ENCODE peak calls at places on chromosomes 6 and 20, in seven cellular contexts. One of them, this sample, is unnamed.

GRCh38 chr6:132236281-132236680 is 165.0 kb downstream of the MOXD1 start:
- DNase-seq in epithelial cell of prostate: no peak
- DNase-seq in Panc1: no peak
- DNase-seq in RCC 7860: no peak
- DNase-seq in HTR-8/SVneo: no peak
- DNase-seq in hepatic stellate cell: no peak
- DNase-seq in Ammon's horn: no peak
- DNase-seq in this sample: no peak

GRCh38 chr20:1033751-1034419 is 31.8 kb upstream of the RSPO4 start:
- DNase-seq in epithelial cell of prostate: no peak
- DNase-seq in Panc1: no peak
- DNase-seq in RCC 7860: no peak
- DNase-seq in HTR-8/SVneo: no peak
- DNase-seq in hepatic stellate cell: no peak
- DNase-seq in Ammon's horn: peak
- DNase-seq in this sample: no peak

GRCh38 chr6:125301435-125302391 is at the start of gene HDDC2:
- DNase-seq in epithelial cell of prostate: no peak
- DNase-seq in Panc1: no peak
- DNase-seq in RCC 7860: peak
- DNase-seq in HTR-8/SVneo: peak
- DNase-seq in hepatic stellate cell: peak
- DNase-seq in Ammon's horn: peak
- DNase-seq in this sample: no peak

GRCh38 chr6:140101367-140101766 is 726.9 kb upstream of the CITED2 start:
- DNase-seq in epithelial cell of prostate: no peak
- DNase-seq in Panc1: no peak
- DNase-seq in RCC 7860: no peak
- DNase-seq in HTR-8/SVneo: no peak
- DNase-seq in hepatic stellate cell: peak
- DNase-seq in Ammon's horn: no peak
- DNase-seq in this sample: no peak

GRCh38 chr6:105250523-105250922 is 70.7 kb upstream of the POPDC3 start:
- DNase-seq in epithelial cell of prostate: peak
- DNase-seq in Panc1: no peak
- DNase-seq in RCC 7860: no peak
- DNase-seq in HTR-8/SVneo: no peak
- DNase-seq in hepatic stellate cell: no peak
- DNase-seq in Ammon's horn: no peak
- DNase-seq in this sample: no peak

GRCh38 chr6:134555672-134556071 is 237.8 kb upstream of the SGK1 start:
- DNase-seq in epithelial cell of prostate: no peak
- DNase-seq in Panc1: no peak
- DNase-seq in RCC 7860: no peak
- DNase-seq in HTR-8/SVneo: no peak
- DNase-seq in hepatic stellate cell: no peak
- DNase-seq in Ammon's horn: no peak
- DNase-seq in this sample: no peak

GRCh38 chr20:45934046-45934586 is 367 bp upstream of the PCIF1 start:
- DNase-seq in epithelial cell of prostate: no peak
- DNase-seq in Panc1: no peak
- DNase-seq in RCC 7860: peak
- DNase-seq in HTR-8/SVneo: peak
- DNase-seq in hepatic stellate cell: no peak
- DNase-seq in Ammon's horn: peak
- DNase-seq in this sample: no peak

GRCh38 chr6:50899306-50899840 is 80.7 kb downstream of the TFAP2B start:
- DNase-seq in epithelial cell of prostate: no peak
- DNase-seq in Panc1: no peak
- DNase-seq in RCC 7860: no peak
- DNase-seq in HTR-8/SVneo: no peak
- DNase-seq in hepatic stellate cell: no peak
- DNase-seq in Ammon's horn: no peak
- DNase-seq in this sample: no peak

GRCh38 chr6:114024746-114025145 is 53.8 kb upstream of the HDAC2 start:
- DNase-seq in epithelial cell of prostate: no peak
- DNase-seq in Panc1: no peak
- DNase-seq in RCC 7860: no peak
- DNase-seq in HTR-8/SVneo: no peak
- DNase-seq in hepatic stellate cell: no peak
- DNase-seq in Ammon's horn: no peak
- DNase-seq in this sample: no peak

GRCh38 chr20:50099121-50099520 is 13.8 kb downstream of the UBE2V1 start:
- DNase-seq in epithelial cell of prostate: no peak
- DNase-seq in Panc1: no peak
- DNase-seq in RCC 7860: no peak
- DNase-seq in HTR-8/SVneo: no peak
- DNase-seq in hepatic stellate cell: no peak
- DNase-seq in Ammon's horn: no peak
- DNase-seq in this sample: no peak

GRCh38 chr6:36755435-36756348 is 58.1 kb downstream of the RAB44 start:
- DNase-seq in epithelial cell of prostate: peak
- DNase-seq in Panc1: no peak
- DNase-seq in RCC 7860: peak
- DNase-seq in HTR-8/SVneo: no peak
- DNase-seq in hepatic stellate cell: no peak
- DNase-seq in Ammon's horn: no peak
- DNase-seq in this sample: no peak

GRCh38 chr6:124670801-124671200 is 291.4 kb upstream of the RNF217 start:
- DNase-seq in epithelial cell of prostate: no peak
- DNase-seq in Panc1: no peak
- DNase-seq in RCC 7860: no peak
- DNase-seq in HTR-8/SVneo: no peak
- DNase-seq in hepatic stellate cell: no peak
- DNase-seq in Ammon's horn: no peak
- DNase-seq in this sample: no peak

GRCh38 chr20:52975024-52975732 is 3.0 kb downstream of the TSHZ2 start:
- DNase-seq in epithelial cell of prostate: no peak
- DNase-seq in Panc1: no peak
- DNase-seq in RCC 7860: no peak
- DNase-seq in HTR-8/SVneo: no peak
- DNase-seq in hepatic stellate cell: no peak
- DNase-seq in Ammon's horn: no peak
- DNase-seq in this sample: no peak

GRCh38 chr6:26311012-26311384 is 54.0 kb upstream of the BTN3A2 start:
- DNase-seq in epithelial cell of prostate: no peak
- DNase-seq in Panc1: no peak
- DNase-seq in RCC 7860: peak
- DNase-seq in HTR-8/SVneo: no peak
- DNase-seq in hepatic stellate cell: no peak
- DNase-seq in Ammon's horn: peak
- DNase-seq in this sample: no peak

GRCh38 chr20:51531141-51531710 is 11.3 kb downstream of the NFATC2 start:
- DNase-seq in epithelial cell of prostate: peak
- DNase-seq in Panc1: no peak
- DNase-seq in RCC 7860: peak
- DNase-seq in HTR-8/SVneo: no peak
- DNase-seq in hepatic stellate cell: no peak
- DNase-seq in Ammon's horn: no peak
- DNase-seq in this sample: no peak

GRCh38 chr20:58449703-58450138 is 60.7 kb downstream of the VAPB start:
- DNase-seq in epithelial cell of prostate: no peak
- DNase-seq in Panc1: no peak
- DNase-seq in RCC 7860: no peak
- DNase-seq in HTR-8/SVneo: no peak
- DNase-seq in hepatic stellate cell: no peak
- DNase-seq in Ammon's horn: peak
- DNase-seq in this sample: no peak

GRCh38 chr20:10469599-10469998 is 34.5 kb downstream of the SLX4IP start:
- DNase-seq in epithelial cell of prostate: peak
- DNase-seq in Panc1: peak
- DNase-seq in RCC 7860: peak
- DNase-seq in HTR-8/SVneo: peak
- DNase-seq in hepatic stellate cell: peak
- DNase-seq in Ammon's horn: peak
- DNase-seq in this sample: no peak

GRCh38 chr20:59765599-59766177 is 161.3 kb downstream of the PHACTR3 start:
- DNase-seq in epithelial cell of prostate: no peak
- DNase-seq in Panc1: no peak
- DNase-seq in RCC 7860: no peak
- DNase-seq in HTR-8/SVneo: no peak
- DNase-seq in hepatic stellate cell: no peak
- DNase-seq in Ammon's horn: no peak
- DNase-seq in this sample: no peak

GRCh38 chr6:155123520-155123919 is 128.4 kb downstream of the TIAM2 start:
- DNase-seq in epithelial cell of prostate: no peak
- DNase-seq in Panc1: no peak
- DNase-seq in RCC 7860: no peak
- DNase-seq in HTR-8/SVneo: no peak
- DNase-seq in hepatic stellate cell: no peak
- DNase-seq in Ammon's horn: no peak
- DNase-seq in this sample: no peak

GRCh38 chr6:48080227-48081009 is 30.6 kb downstream of the PTCHD4 start:
- DNase-seq in epithelial cell of prostate: peak
- DNase-seq in Panc1: no peak
- DNase-seq in RCC 7860: no peak
- DNase-seq in HTR-8/SVneo: no peak
- DNase-seq in hepatic stellate cell: no peak
- DNase-seq in Ammon's horn: no peak
- DNase-seq in this sample: no peak